ENCODE peak calls at places on chromosomes 2 and 18, in five cellular contexts. J is A549, G is SK-N-SH, Q is ovary, X is esophagus muscularis mucosa. H is an unnamed sample.

GRCh38 chr18:26540041-26540628 is 8.2 kb downstream of the KCTD1 start:
- DNase-seq in J (no peak), G (no peak), Q (no peak), X (peak), H (no peak)

GRCh38 chr18:49565656-49566055 is 3.8 kb downstream of the LIPG start:
- DNase-seq in J (no peak), G (peak), Q (no peak), X (no peak), H (peak)

GRCh38 chr2:180599804-180600203 is 380.6 kb upstream of the UBE2E3 start:
- DNase-seq in J (no peak), G (peak), Q (no peak), X (no peak), H (no peak)

GRCh38 chr2:178324072-178324471 is 126.9 kb downstream of the PRKRA start:
- DNase-seq in J (no peak), G (no peak), Q (peak), X (no peak), H (peak)

GRCh38 chr2:14601070-14601770 is 31.3 kb upstream of the LRATD1 start:
- DNase-seq in J (no peak), G (no peak), Q (no peak), X (no peak), H (no peak)

GRCh38 chr2:29108225-29108624 is 7.0 kb upstream of the CLIP4 start:
- DNase-seq in J (peak), G (no peak), Q (no peak), X (no peak), H (no peak)

GRCh38 chr2:222280795-222281194 is 18.0 kb downstream of the PAX3 start:
- DNase-seq in J (no peak), G (no peak), Q (no peak), X (no peak), H (no peak)

GRCh38 chr18:46891742-46892214 is 25.5 kb downstream of the PIAS2 start:
- DNase-seq in J (no peak), G (no peak), Q (no peak), X (no peak), H (no peak)

GRCh38 chr2:102736174-102736606 is 25.6 kb upstream of the TMEM182 start:
- DNase-seq in J (peak), G (peak), Q (peak), X (no peak), H (no peak)
- H3K27ac ChIP-seq in J (peak), G (no peak), Q (peak), X (peak), H (peak)

GRCh38 chr2:109592905-109593304 is 20.9 kb downstream of the SEPTIN10 start:
- DNase-seq in J (no peak), G (no peak), Q (no peak), X (no peak), H (no peak)
- TF ChIP-seq CTCF in J (no peak), G (no peak), Q (no peak), X (no peak), H (no peak)

DNA sequence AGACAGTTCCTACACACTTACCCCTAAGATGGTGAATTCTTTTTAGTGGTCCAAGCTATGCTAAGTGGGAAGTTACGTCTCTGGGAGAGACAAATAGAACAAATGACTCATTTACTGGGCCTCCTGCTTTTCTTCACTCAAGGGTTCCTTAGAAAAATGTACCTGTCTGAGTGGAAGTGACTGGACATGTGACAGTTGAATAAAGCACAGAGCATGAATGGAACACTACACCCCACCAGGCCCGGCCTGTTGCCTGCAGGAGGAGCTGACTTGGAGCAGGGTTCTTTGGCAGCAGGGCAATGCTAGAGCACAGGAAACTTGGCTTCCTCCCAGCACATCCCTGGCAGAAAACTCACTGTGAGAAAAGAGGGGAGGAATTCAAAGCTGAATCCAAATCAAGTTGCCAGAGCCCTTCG is 451.0 kb upstream of the SETBP1 start:
- DNase-seq in J (no peak), G (peak), Q (peak), X (no peak), H (no peak)
- TF ChIP-seq EP300 in J (no peak), G (peak), Q (no peak), X (peak), H (no peak)

DNA sequence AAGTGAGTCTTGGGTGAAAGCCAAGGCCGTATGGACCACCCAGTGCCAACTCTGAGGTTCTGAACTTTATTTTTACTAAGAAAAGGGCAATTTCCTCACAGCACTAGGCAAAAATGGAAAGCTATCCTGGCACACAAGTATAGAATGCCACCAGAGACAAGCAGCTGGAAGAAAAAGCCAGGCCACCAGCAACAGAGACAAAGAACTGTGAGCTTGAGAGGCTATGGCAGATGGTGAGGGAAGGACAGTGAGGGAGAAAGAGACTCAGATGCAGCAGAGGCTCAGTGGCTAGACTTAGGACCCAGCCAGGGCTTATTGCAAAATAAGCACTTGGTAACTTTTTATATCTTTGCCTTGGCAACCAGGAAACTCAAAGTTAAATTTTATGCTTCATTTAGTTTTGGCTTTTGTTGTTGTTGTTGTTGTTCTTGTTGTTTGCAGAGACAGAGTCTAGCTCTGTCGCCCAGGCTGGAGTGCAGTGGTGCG is 78.0 kb upstream of the BZW1 start:
- DNase-seq in J (no peak), G (no peak), Q (no peak), X (no peak), H (no peak)
- H3K27ac ChIP-seq in J (no peak), G (no peak), Q (no peak), X (no peak), H (no peak)

GRCh38 chr18:76959605-76960004 is 137.2 kb downstream of the ZNF236 start:
- DNase-seq in J (no peak), G (no peak), Q (no peak), X (no peak), H (no peak)
- TF ChIP-seq CTCF in J (no peak), G (no peak), Q (no peak), X (no peak), H (no peak)

GRCh38 chr2:217066510-217067270 is 206.8 kb upstream of the TNP1 start:
- DNase-seq in J (no peak), G (no peak), Q (no peak), X (no peak), H (peak)
- TF ChIP-seq EP300 in J (no peak), G (no peak), Q (no peak), X (no peak), H (no peak)

GRCh38 chr2:159906315-159906714 is 108.3 kb upstream of the CD302 start:
- DNase-seq in J (no peak), G (no peak), Q (no peak), X (no peak), H (no peak)
- H3K27ac ChIP-seq in J (no peak), G (no peak), Q (no peak), X (no peak), H (no peak)